ENCODE peak calls at places on chromosome 7, in ten cellular contexts. K is A549; S is activated T-cell treated with anti-CD3 and anti-CD28 coated beads, Interleukin-2, amount 50 U/mL, for 24 hours; G is T-helper 1 cell; A is activated CD8-positive, alpha-beta memory T cell treated with anti-CD3 and anti-CD28 coated beads for 48 hours; Q is HT-29; Y is stimulated activated CD4-positive, alpha-beta T cell treated with anti-CD3 and anti-CD28 coated beads, Interleukin-2, amount 100 ng/mL, for 48 hours; C is iPS DF 6.9; V is naive thymus-derived CD8-positive, alpha-beta T cell; Z is NCI-H2081. R is an unnamed sample.

GRCh38 chr7:6015917-6016652 is 7.0 kb downstream of the AIMP2 start:
- DNase-seq in K (no peak), S (no peak), G (no peak), A (no peak), Q (no peak), Y (no peak), C (no peak), V (no peak), Z (no peak), R (peak)

GRCh38 chr7:27746978-27747377 is 7.0 kb downstream of the TAX1BP1 start:
- DNase-seq in K (no peak), S (no peak), G (no peak), A (no peak), Q (no peak), Y (no peak), C (no peak), V (no peak), Z (no peak), R (no peak)

GRCh38 chr7:29839302-29839701 is 33.0 kb downstream of the WIPF3 start:
- DNase-seq in K (peak), S (no peak), G (no peak), A (no peak), Q (peak), Y (no peak), C (no peak), V (no peak), Z (no peak), R (no peak)

GRCh38 chr7:16347461-16348192 is 73.7 kb downstream of the CRPPA start:
- DNase-seq in K (no peak), S (no peak), G (no peak), A (no peak), Q (peak), Y (no peak), C (no peak), V (no peak), Z (no peak), R (no peak)

GRCh38 chr7:102991077-102991539 is 78.3 kb downstream of the LRRC17 start:
- DNase-seq in K (peak), S (no peak), G (no peak), A (no peak), Q (no peak), Y (no peak), C (no peak), V (no peak), Z (no peak), R (peak)

GRCh38 chr7:91812388-91812787 is 68.1 kb downstream of the MTERF1 start:
- DNase-seq in K (no peak), S (no peak), G (no peak), A (no peak), Q (no peak), Y (no peak), C (no peak), V (no peak), Z (no peak), R (no peak)

GRCh38 chr7:91228327-91228726 is 35.9 kb upstream of the FZD1 start:
- DNase-seq in K (no peak), S (no peak), G (no peak), A (no peak), Q (no peak), Y (no peak), C (no peak), V (no peak), Z (no peak), R (peak)

GRCh38 chr7:136869991-136870798 is 1.7 kb downstream of the CHRM2 start:
- DNase-seq in K (no peak), S (no peak), G (no peak), A (no peak), Q (no peak), Y (no peak), C (no peak), V (no peak), Z (no peak), R (no peak)

GRCh38 chr7:151115121-151115835 is 29.0 kb downstream of the AGAP3 start:
- DNase-seq in K (no peak), S (peak), G (peak), A (no peak), Q (peak), Y (peak), C (no peak), V (peak), Z (no peak), R (no peak)

GRCh38 chr7:106864298-106865081 is 592 bp upstream of the PIK3CG start:
- DNase-seq in K (no peak), S (no peak), G (no peak), A (no peak), Q (no peak), Y (no peak), C (no peak), V (no peak), Z (no peak), R (no peak)

GRCh38 chr7:29592866-29593265 is 29.2 kb downstream of the PRR15 start:
- DNase-seq in K (no peak), S (no peak), G (no peak), A (no peak), Q (no peak), Y (no peak), C (no peak), V (no peak), Z (no peak), R (no peak)

GRCh38 chr7:68904635-68905034 is 693.6 kb upstream of the AUTS2 start:
- DNase-seq in K (no peak), S (no peak), G (no peak), A (no peak), Q (no peak), Y (no peak), C (no peak), V (no peak), Z (no peak), R (no peak)

GRCh38 chr7:70704921-70705346 is 427.0 kb upstream of the GALNT17 start:
- DNase-seq in K (no peak), S (no peak), G (no peak), A (no peak), Q (no peak), Y (no peak), C (no peak), V (no peak), Z (peak), R (no peak)

GRCh38 chr7:76047305-76047810 is 442 bp downstream of the STYXL1 start:
- DNase-seq in K (no peak), S (no peak), G (no peak), A (no peak), Q (no peak), Y (no peak), C (no peak), V (no peak), Z (no peak), R (peak)

GRCh38 chr7:42074079-42074478 is 162.9 kb downstream of the GLI3 start:
- DNase-seq in K (no peak), S (no peak), G (no peak), A (no peak), Q (no peak), Y (no peak), C (no peak), V (no peak), Z (no peak), R (no peak)

GRCh38 chr7:22814261-22815208 is 8.1 kb downstream of the TOMM7 start:
- DNase-seq in K (peak), S (no peak), G (no peak), A (no peak), Q (peak), Y (no peak), C (no peak), V (no peak), Z (no peak), R (peak)